ENCODE peak calls at places on chromosomes 7 and 10, in ten cellular contexts. O is fibroblast of lung; E is stimulated activated naive B cell treated with anti-CD40 and anti-IgM and Interleukin-4, amounts not matched to agents 10 μg/mL and 1 μg/mL and 100 μg/mL, for 72 hours; N is NCI-H2107; H is NCI-H446; V is osteocyte; J is substantia nigra; C is T-helper 9 cell; X is MCF 10A; A is caudate nucleus. D is an unnamed sample.

GRCh38 chr10:31143331-31143935 is 111.8 kb upstream of the ZNF438 start:
- DNase-seq in O (no peak), E (no peak), N (no peak), H (no peak), V (no peak), J (peak; percentile 35), C (no peak), X (no peak), A (no peak), D (no peak)

GRCh38 chr10:68697106-68697505 is 23.9 kb upstream of the CCAR1 start:
- DNase-seq in O (peak; percentile 62), E (no peak), N (no peak), H (no peak), V (no peak), J (no peak), C (no peak), X (no peak), A (no peak), D (peak; percentile 2)

GRCh38 chr10:24505759-24506158 is 217.9 kb downstream of the ARHGAP21 start:
- DNase-seq in O (peak; percentile 27), E (no peak), N (no peak), H (no peak), V (no peak), J (no peak), C (no peak), X (no peak), A (no peak), D (no peak)

GRCh38 chr7:34107306-34107705 is 202.0 kb downstream of the BMPER start:
- DNase-seq in O (peak; percentile 66), E (no peak), N (no peak), H (no peak), V (no peak), J (no peak), C (no peak), X (peak; percentile 54), A (no peak), D (peak; percentile 89)

GRCh38 chr10:92475357-92475868 is 98.5 kb downstream of the IDE start:
- DNase-seq in O (no peak), E (no peak), N (no peak), H (no peak), V (no peak), J (no peak), C (no peak), X (no peak), A (no peak), D (no peak)

GRCh38 chr10:112221545-112221944 is 38.0 kb upstream of the GPAM start:
- DNase-seq in O (no peak), E (no peak), N (no peak), H (no peak), V (no peak), J (no peak), C (no peak), X (peak; percentile 78), A (no peak), D (no peak)

GRCh38 chr7:84251183-84251845 is 56.7 kb upstream of the SEMA3A start:
- DNase-seq in O (peak; percentile 68), E (no peak), N (no peak), H (no peak), V (no peak), J (no peak), C (no peak), X (peak; percentile 23), A (no peak), D (peak; percentile 62)

GRCh38 chr10:16945566-16945965 is 128.3 kb upstream of the RSU1 start:
- DNase-seq in O (no peak), E (no peak), N (no peak), H (no peak), V (no peak), J (no peak), C (no peak), X (no peak), A (no peak), D (no peak)

GRCh38 chr7:138853448-138853847 is 55.5 kb upstream of the ATP6V0A4 start:
- DNase-seq in O (no peak), E (no peak), N (no peak), H (no peak), V (no peak), J (no peak), C (no peak), X (no peak), A (no peak), D (no peak)

GRCh38 chr7:98935811-98936210 is 57.5 kb downstream of the TRRAP start:
- DNase-seq in O (no peak), E (no peak), N (no peak), H (no peak), V (no peak), J (no peak), C (no peak), X (no peak), A (no peak), D (peak; percentile 46)

GRCh38 chr10:43393606-43394360 is 15.2 kb downstream of the HNRNPF start:
- DNase-seq in O (no peak), E (no peak), N (no peak), H (no peak), V (no peak), J (no peak), C (no peak), X (no peak), A (no peak), D (no peak)